ENCODE peak calls at places on chromosomes 13 and 19, in six cellular contexts. V is NCI-H1436, U is T-helper 17 cell, M is GM23338, A is GM13976, O is left cardiac atrium. H is an unnamed sample.

GRCh38 chr13:63435668-63436275 is 2020.1 kb upstream of the PCDH20 start:
- DNase-seq in V (no peak), U (no peak), M (no peak), A (no peak), O (no peak), H (no peak)

GRCh38 chr19:51002542-51003311 is 1.3 kb upstream of the KLK8 start:
- DNase-seq in V (peak; percentile 47), U (no peak), M (peak; percentile 99), A (peak; percentile 60), O (peak; percentile 37), H (no peak)

GRCh38 chr13:42876270-42876714 is 94.9 kb downstream of the FAM216B start:
- DNase-seq in V (no peak), U (no peak), M (peak; percentile 90), A (peak; percentile 79), O (no peak), H (no peak)

GRCh38 chr19:49468746-49469447 is 5.1 kb upstream of the FLT3LG start:
- DNase-seq in V (peak; percentile 99), U (peak; percentile 86), M (peak; percentile 100), A (peak; percentile 89), O (peak; percentile 91), H (peak; percentile 18)

GRCh38 chr19:49157445-49158224 is at the start of gene TRPM4:
- DNase-seq in V (peak; percentile 87), U (no peak), M (peak; percentile 97), A (peak; percentile 62), O (peak; percentile 96), H (peak; percentile 96)

GRCh38 chr13:77267362-77267761 is 59.5 kb downstream of the MYCBP2 start:
- DNase-seq in V (no peak), U (no peak), M (no peak), A (no peak), O (no peak), H (no peak)

GRCh38 chr13:25300861-25301346 is 521 bp upstream of the NUP58 start:
- DNase-seq in V (no peak), U (peak; percentile 18), M (peak; percentile 48), A (no peak), O (peak; percentile 42), H (peak; percentile 9)

GRCh38 chr19:24053601-24054000 is 33.4 kb upstream of the ZNF254 start:
- DNase-seq in V (no peak), U (no peak), M (no peak), A (no peak), O (no peak), H (no peak)

GRCh38 chr13:113664751-113665581 is 2.1 kb upstream of the GRK1 start:
- DNase-seq in V (no peak), U (no peak), M (no peak), A (no peak), O (no peak), H (no peak)

GRCh38 chr13:26061947-26062346 is 10.1 kb upstream of the SHISA2 start:
- DNase-seq in V (no peak), U (no peak), M (no peak), A (no peak), O (no peak), H (no peak)

GRCh38 chr13:111459803-111460547 is 139.5 kb downstream of the TEX29 start:
- DNase-seq in V (no peak), U (no peak), M (no peak), A (no peak), O (no peak), H (no peak)

GRCh38 chr13:101942038-101942437 is 459.8 kb downstream of the FGF14 start:
- DNase-seq in V (peak; percentile 63), U (no peak), M (peak; percentile 76), A (no peak), O (no peak), H (no peak)

GRCh38 chr13:24727731-24728601 is 36.0 kb upstream of the RNF17 start:
- DNase-seq in V (peak; percentile 53), U (peak; percentile 54), M (peak; percentile 90), A (peak; percentile 90), O (peak; percentile 66), H (peak; percentile 73)

GRCh38 chr13:72970956-72971355 is 87.8 kb upstream of the KLF5 start:
- DNase-seq in V (no peak), U (no peak), M (no peak), A (no peak), O (no peak), H (no peak)

GRCh38 chr19:35179830-35180229 is 25.3 kb downstream of the FXYD5 start:
- DNase-seq in V (no peak), U (no peak), M (no peak), A (no peak), O (no peak), H (no peak)

GRCh38 chr19:42207767-42208259 is 9.7 kb downstream of the DEDD2 start:
- DNase-seq in V (no peak), U (peak; percentile 32), M (no peak), A (no peak), O (no peak), H (no peak)

GRCh38 chr13:24629320-24629719 is 50.9 kb upstream of the ATP12A start:
- DNase-seq in V (no peak), U (no peak), M (no peak), A (no peak), O (no peak), H (no peak)

GRCh38 chr13:42405665-42406390 is 133.9 kb downstream of the AKAP11 start:
- DNase-seq in V (no peak), U (no peak), M (no peak), A (peak; percentile 51), O (no peak), H (no peak)

GRCh38 chr19:3350014-3350663 is 16.2 kb upstream of the NFIC start:
- DNase-seq in V (no peak), U (no peak), M (no peak), A (no peak), O (no peak), H (peak; percentile 67)

GRCh38 chr13:61413572-61413971 is 2.1 kb downstream of the PCDH20 start:
- DNase-seq in V (no peak), U (no peak), M (peak; percentile 33), A (no peak), O (no peak), H (peak; percentile 2)

GRCh38 chr13:32538234-32538620 is 368 bp downstream of the N4BP2L2 start:
- DNase-seq in V (no peak), U (no peak), M (no peak), A (peak; percentile 64), O (peak; percentile 35), H (no peak)

GRCh38 chr19:14563590-14563926 is 8.3 kb downstream of the NDUFB7 start:
- DNase-seq in V (no peak), U (no peak), M (no peak), A (peak; percentile 5), O (no peak), H (no peak)

GRCh38 chr13:94481966-94482365 is 2.5 kb upstream of the DCT start:
- DNase-seq in V (no peak), U (no peak), M (no peak), A (no peak), O (peak; percentile 43), H (no peak)

GRCh38 chr19:15294591-15294990 is 37.7 kb downstream of the BRD4 start:
- DNase-seq in V (no peak), U (no peak), M (no peak), A (no peak), O (peak; percentile 58), H (peak; percentile 41)

GRCh38 chr19:12603714-12604113 is 6.9 kb downstream of the ZNF490 start:
- DNase-seq in V (no peak), U (peak; percentile 14), M (no peak), A (peak; percentile 77), O (no peak), H (no peak)

GRCh38 chr19:11106477-11106876 is 17.2 kb downstream of the LDLR start:
- DNase-seq in V (no peak), U (no peak), M (no peak), A (no peak), O (peak; percentile 65), H (no peak)

GRCh38 chr13:31485651-31486051 is 253.7 kb upstream of the RXFP2 start:
- DNase-seq in V (no peak), U (no peak), M (no peak), A (no peak), O (no peak), H (no peak)